ENCODE peak calls at places on chromosomes 2 and 18, in nine cellular contexts. One of them, this sample, is unnamed.

GRCh38 chr2:241977557-241978300 is 108.2 kb downstream of the RTP5 start:
- DNase-seq in upper lobe of right lung: no peak
- DNase-seq in uterus: peak
- DNase-seq in psoas muscle: no peak
- DNase-seq in CD8-positive, alpha-beta T cell: no peak
- DNase-seq in transverse colon: no peak
- DNase-seq in left lung: no peak
- DNase-seq in A549: no peak
- DNase-seq in IMR-90: no peak
- DNase-seq in this sample: no peak

GRCh38 chr18:65398347-65398746 is 352.5 kb upstream of the CDH7 start:
- DNase-seq in left lung: no peak
- DNase-seq in IMR-90: no peak
- DNase-seq in transverse colon: no peak
- DNase-seq in psoas muscle: no peak
- DNase-seq in A549: no peak
- DNase-seq in uterus: no peak
- DNase-seq in CD8-positive, alpha-beta T cell: no peak
- DNase-seq in upper lobe of right lung: no peak
- DNase-seq in this sample: no peak

GRCh38 chr2:150134223-150134858 is 353.1 kb downstream of the RND3 start:
- DNase-seq in uterus: no peak
- DNase-seq in psoas muscle: no peak
- DNase-seq in transverse colon: no peak
- DNase-seq in IMR-90: peak
- DNase-seq in A549: no peak
- DNase-seq in left lung: no peak
- DNase-seq in upper lobe of right lung: no peak
- DNase-seq in CD8-positive, alpha-beta T cell: no peak
- DNase-seq in this sample: no peak

GRCh38 chr2:96844405-96844808 is 586 bp upstream of the ANKRD23 start:
- DNase-seq in psoas muscle: no peak
- DNase-seq in transverse colon: no peak
- DNase-seq in upper lobe of right lung: no peak
- DNase-seq in A549: no peak
- DNase-seq in CD8-positive, alpha-beta T cell: no peak
- DNase-seq in left lung: no peak
- DNase-seq in uterus: no peak
- DNase-seq in IMR-90: no peak
- DNase-seq in this sample: no peak

GRCh38 chr2:8544168-8544785 is 137.6 kb upstream of the ID2 start:
- DNase-seq in psoas muscle: no peak
- DNase-seq in CD8-positive, alpha-beta T cell: no peak
- DNase-seq in left lung: no peak
- DNase-seq in transverse colon: no peak
- DNase-seq in A549: no peak
- DNase-seq in IMR-90: no peak
- DNase-seq in upper lobe of right lung: no peak
- DNase-seq in uterus: peak
- DNase-seq in this sample: no peak

GRCh38 chr2:11411768-11412448 is 54.1 kb downstream of the E2F6 start:
- DNase-seq in psoas muscle: no peak
- DNase-seq in transverse colon: peak
- DNase-seq in CD8-positive, alpha-beta T cell: no peak
- DNase-seq in A549: no peak
- DNase-seq in IMR-90: peak
- DNase-seq in uterus: peak
- DNase-seq in upper lobe of right lung: no peak
- DNase-seq in left lung: no peak
- DNase-seq in this sample: no peak

GRCh38 chr18:46754661-46755292 is 2.1 kb downstream of the ST8SIA5 start:
- DNase-seq in uterus: no peak
- DNase-seq in upper lobe of right lung: no peak
- DNase-seq in A549: no peak
- DNase-seq in transverse colon: no peak
- DNase-seq in psoas muscle: no peak
- DNase-seq in CD8-positive, alpha-beta T cell: no peak
- DNase-seq in left lung: no peak
- DNase-seq in IMR-90: no peak
- DNase-seq in this sample: no peak

GRCh38 chr2:70932631-70933230 is 3.0 kb upstream of the ATP6V1B1 start:
- DNase-seq in upper lobe of right lung: no peak
- DNase-seq in psoas muscle: no peak
- DNase-seq in uterus: no peak
- DNase-seq in left lung: no peak
- DNase-seq in A549: no peak
- DNase-seq in IMR-90: no peak
- DNase-seq in CD8-positive, alpha-beta T cell: no peak
- DNase-seq in transverse colon: no peak
- DNase-seq in this sample: no peak

GRCh38 chr2:71898375-71898774 is 249.3 kb downstream of the CYP26B1 start:
- DNase-seq in CD8-positive, alpha-beta T cell: no peak
- DNase-seq in upper lobe of right lung: no peak
- DNase-seq in uterus: no peak
- DNase-seq in IMR-90: no peak
- DNase-seq in left lung: no peak
- DNase-seq in transverse colon: no peak
- DNase-seq in psoas muscle: no peak
- DNase-seq in A549: no peak
- DNase-seq in this sample: no peak

GRCh38 chr2:196983934-196984333 is 57.4 kb upstream of the PGAP1 start:
- DNase-seq in psoas muscle: no peak
- DNase-seq in transverse colon: no peak
- DNase-seq in left lung: no peak
- DNase-seq in A549: no peak
- DNase-seq in IMR-90: peak
- DNase-seq in upper lobe of right lung: no peak
- DNase-seq in uterus: no peak
- DNase-seq in CD8-positive, alpha-beta T cell: no peak
- DNase-seq in this sample: no peak

GRCh38 chr2:9262671-9263171 is 56.1 kb downstream of the ASAP2 start:
- DNase-seq in uterus: no peak
- DNase-seq in CD8-positive, alpha-beta T cell: no peak
- DNase-seq in psoas muscle: no peak
- DNase-seq in A549: no peak
- DNase-seq in transverse colon: no peak
- DNase-seq in left lung: no peak
- DNase-seq in upper lobe of right lung: no peak
- DNase-seq in IMR-90: peak
- DNase-seq in this sample: no peak

GRCh38 chr2:99789851-99790250 is 300.0 kb upstream of the REV1 start:
- DNase-seq in psoas muscle: no peak
- DNase-seq in upper lobe of right lung: no peak
- DNase-seq in IMR-90: peak
- DNase-seq in CD8-positive, alpha-beta T cell: no peak
- DNase-seq in A549: no peak
- DNase-seq in left lung: no peak
- DNase-seq in transverse colon: no peak
- DNase-seq in uterus: no peak
- DNase-seq in this sample: no peak

GRCh38 chr2:15813481-15814266 is 126.7 kb upstream of the MYCN start:
- DNase-seq in transverse colon: no peak
- DNase-seq in left lung: no peak
- DNase-seq in A549: no peak
- DNase-seq in IMR-90: no peak
- DNase-seq in psoas muscle: no peak
- DNase-seq in upper lobe of right lung: no peak
- DNase-seq in uterus: no peak
- DNase-seq in CD8-positive, alpha-beta T cell: no peak
- DNase-seq in this sample: no peak

GRCh38 chr2:15673919-15674636 is 82.4 kb downstream of the DDX1 start:
- DNase-seq in IMR-90: peak
- DNase-seq in left lung: peak
- DNase-seq in transverse colon: no peak
- DNase-seq in CD8-positive, alpha-beta T cell: no peak
- DNase-seq in uterus: no peak
- DNase-seq in upper lobe of right lung: no peak
- DNase-seq in psoas muscle: no peak
- DNase-seq in A549: no peak
- DNase-seq in this sample: peak

GRCh38 chr2:67384115-67384823 is 12.9 kb upstream of the ETAA1 start:
- DNase-seq in IMR-90: no peak
- DNase-seq in CD8-positive, alpha-beta T cell: no peak
- DNase-seq in transverse colon: no peak
- DNase-seq in A549: no peak
- DNase-seq in uterus: no peak
- DNase-seq in psoas muscle: no peak
- DNase-seq in upper lobe of right lung: no peak
- DNase-seq in left lung: no peak
- DNase-seq in this sample: no peak

GRCh38 chr2:223457301-223457700 is 144.9 kb downstream of the SCG2 start:
- DNase-seq in psoas muscle: no peak
- DNase-seq in left lung: no peak
- DNase-seq in A549: no peak
- DNase-seq in uterus: no peak
- DNase-seq in transverse colon: no peak
- DNase-seq in CD8-positive, alpha-beta T cell: no peak
- DNase-seq in IMR-90: no peak
- DNase-seq in upper lobe of right lung: no peak
- DNase-seq in this sample: no peak

GRCh38 chr18:58268849-58269248 is 224.8 kb downstream of the NEDD4L start:
- DNase-seq in CD8-positive, alpha-beta T cell: no peak
- DNase-seq in upper lobe of right lung: no peak
- DNase-seq in psoas muscle: no peak
- DNase-seq in A549: peak
- DNase-seq in uterus: no peak
- DNase-seq in IMR-90: peak
- DNase-seq in transverse colon: no peak
- DNase-seq in left lung: no peak
- DNase-seq in this sample: no peak

GRCh38 chr18:58272209-58272608 is 228.2 kb downstream of the NEDD4L start:
- DNase-seq in left lung: no peak
- DNase-seq in uterus: no peak
- DNase-seq in transverse colon: no peak
- DNase-seq in A549: no peak
- DNase-seq in psoas muscle: no peak
- DNase-seq in CD8-positive, alpha-beta T cell: no peak
- DNase-seq in upper lobe of right lung: no peak
- DNase-seq in IMR-90: no peak
- DNase-seq in this sample: no peak

GRCh38 chr18:58270396-58270795 is 226.4 kb downstream of the NEDD4L start:
- DNase-seq in left lung: no peak
- DNase-seq in uterus: no peak
- DNase-seq in psoas muscle: no peak
- DNase-seq in IMR-90: no peak
- DNase-seq in upper lobe of right lung: no peak
- DNase-seq in transverse colon: no peak
- DNase-seq in A549: no peak
- DNase-seq in CD8-positive, alpha-beta T cell: no peak
- DNase-seq in this sample: no peak

GRCh38 chr18:58271770-58272169 is 227.7 kb downstream of the NEDD4L start:
- DNase-seq in transverse colon: no peak
- DNase-seq in left lung: no peak
- DNase-seq in uterus: no peak
- DNase-seq in upper lobe of right lung: no peak
- DNase-seq in IMR-90: no peak
- DNase-seq in A549: no peak
- DNase-seq in CD8-positive, alpha-beta T cell: no peak
- DNase-seq in psoas muscle: no peak
- DNase-seq in this sample: no peak

GRCh38 chr18:58269931-58270330 is 225.9 kb downstream of the NEDD4L start:
- DNase-seq in uterus: no peak
- DNase-seq in transverse colon: no peak
- DNase-seq in A549: no peak
- DNase-seq in IMR-90: no peak
- DNase-seq in upper lobe of right lung: no peak
- DNase-seq in CD8-positive, alpha-beta T cell: no peak
- DNase-seq in psoas muscle: no peak
- DNase-seq in left lung: no peak
- DNase-seq in this sample: no peak
- H3K27ac ChIP-seq in uterus: no peak
- H3K27ac ChIP-seq in transverse colon: no peak
- H3K27ac ChIP-seq in A549: no peak
- H3K27ac ChIP-seq in IMR-90: no peak
- H3K27ac ChIP-seq in upper lobe of right lung: peak
- H3K27ac ChIP-seq in CD8-positive, alpha-beta T cell: no peak
- H3K27ac ChIP-seq in psoas muscle: no peak
- H3K27ac ChIP-seq in left lung: peak
- H3K27ac ChIP-seq in this sample: no peak

GRCh38 chr18:77102246-77103040 is 30.1 kb downstream of the MBP start:
- DNase-seq in psoas muscle: no peak
- DNase-seq in uterus: no peak
- DNase-seq in upper lobe of right lung: no peak
- DNase-seq in A549: no peak
- DNase-seq in left lung: no peak
- DNase-seq in IMR-90: peak
- DNase-seq in CD8-positive, alpha-beta T cell: no peak
- DNase-seq in transverse colon: no peak
- DNase-seq in this sample: no peak
- H3K27ac ChIP-seq in psoas muscle: peak
- H3K27ac ChIP-seq in uterus: peak
- H3K27ac ChIP-seq in upper lobe of right lung: peak
- H3K27ac ChIP-seq in A549: peak
- H3K27ac ChIP-seq in left lung: peak
- H3K27ac ChIP-seq in IMR-90: peak
- H3K27ac ChIP-seq in CD8-positive, alpha-beta T cell: peak
- H3K27ac ChIP-seq in transverse colon: peak
- H3K27ac ChIP-seq in this sample: peak

DNA sequence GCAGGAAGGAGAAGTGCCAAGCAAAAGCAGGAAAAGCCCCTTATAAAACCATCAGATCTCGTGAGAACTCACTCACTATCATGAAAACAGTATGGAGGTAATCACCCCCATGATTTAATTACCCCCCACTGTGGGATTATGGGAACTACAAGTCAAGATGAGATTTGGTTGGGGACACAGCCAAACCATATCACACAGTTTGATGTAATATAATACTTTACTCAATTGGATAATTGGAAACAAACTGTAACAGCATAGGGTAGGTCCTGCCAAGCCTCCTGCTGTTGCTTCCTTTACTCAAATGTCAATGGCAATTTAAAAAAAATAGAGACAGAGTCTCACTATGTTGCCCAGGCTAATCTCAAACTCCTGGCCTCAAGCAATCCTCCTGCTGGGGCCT is 15.5 kb upstream of the METTL21A start:
- DNase-seq in left lung: no peak
- DNase-seq in upper lobe of right lung: no peak
- DNase-seq in psoas muscle: no peak
- DNase-seq in CD8-positive, alpha-beta T cell: no peak
- DNase-seq in transverse colon: no peak
- DNase-seq in IMR-90: no peak
- DNase-seq in A549: no peak
- DNase-seq in uterus: no peak
- DNase-seq in this sample: no peak
- H3K27ac ChIP-seq in left lung: no peak
- H3K27ac ChIP-seq in upper lobe of right lung: no peak
- H3K27ac ChIP-seq in psoas muscle: no peak
- H3K27ac ChIP-seq in CD8-positive, alpha-beta T cell: no peak
- H3K27ac ChIP-seq in transverse colon: no peak
- H3K27ac ChIP-seq in IMR-90: no peak
- H3K27ac ChIP-seq in A549: no peak
- H3K27ac ChIP-seq in uterus: no peak
- H3K27ac ChIP-seq in this sample: no peak

DNA sequence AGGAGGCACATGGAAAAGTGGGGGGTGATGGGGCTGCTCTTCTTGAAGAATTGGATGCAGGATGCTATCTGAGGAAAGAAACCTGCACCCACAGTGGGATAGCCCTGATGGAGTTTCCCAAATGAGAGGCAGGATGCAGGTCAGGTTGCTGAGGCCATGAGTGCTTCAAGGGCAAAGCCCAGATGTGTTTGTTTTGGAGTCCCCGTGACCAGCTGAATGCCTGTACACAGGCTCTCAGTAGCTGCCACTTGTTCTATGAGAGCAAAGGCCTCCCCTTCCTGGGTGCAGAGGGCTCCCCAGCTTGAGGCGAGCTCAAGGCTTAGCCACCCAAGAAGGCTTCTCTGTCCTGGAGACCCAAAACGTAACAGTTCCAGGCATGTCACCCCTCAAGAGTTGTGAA is 192.7 kb downstream of the SEPTIN10 start:
- DNase-seq in uterus: no peak
- DNase-seq in transverse colon: no peak
- DNase-seq in CD8-positive, alpha-beta T cell: no peak
- DNase-seq in psoas muscle: peak
- DNase-seq in IMR-90: no peak
- DNase-seq in left lung: no peak
- DNase-seq in upper lobe of right lung: no peak
- DNase-seq in A549: no peak
- DNase-seq in this sample: no peak
- H3K27ac ChIP-seq in uterus: no peak
- H3K27ac ChIP-seq in transverse colon: no peak
- H3K27ac ChIP-seq in CD8-positive, alpha-beta T cell: no peak
- H3K27ac ChIP-seq in psoas muscle: no peak
- H3K27ac ChIP-seq in IMR-90: no peak
- H3K27ac ChIP-seq in left lung: no peak
- H3K27ac ChIP-seq in upper lobe of right lung: no peak
- H3K27ac ChIP-seq in A549: no peak
- H3K27ac ChIP-seq in this sample: peak

This sample was measured in tibial artery.